ENCODE peak calls at places on chromosomes 3 and 15, in six cellular contexts. M, C, E, D, W and R are unnamed samples.

GRCh38 chr3:35659808-35660207 is 20.5 kb downstream of the ARPP21 start:
- DNase-seq in C (no peak), W (no peak), M (no peak), E (no peak), D (no peak), R (peak; percentile 2)

GRCh38 chr3:146505496-146505895 is 36.1 kb upstream of the PLSCR2 start:
- DNase-seq in M (peak; percentile 80), W (no peak), D (no peak), C (no peak), E (no peak), R (no peak)

GRCh38 chr3:179000144-179000543 is 71.5 kb downstream of the ZMAT3 start:
- DNase-seq in E (no peak), C (no peak), D (no peak), M (no peak), W (no peak), R (no peak)

GRCh38 chr15:59528429-59528828 is 83.2 kb upstream of the GCNT3 start:
- DNase-seq in M (no peak), D (no peak), W (no peak), C (no peak), E (no peak), R (no peak)

GRCh38 chr3:126423191-126424038 is 28.7 kb downstream of the CFAP100 start:
- DNase-seq in C (no peak), M (no peak), D (no peak), E (peak; percentile 20), W (peak; percentile 62), R (no peak)

GRCh38 chr3:134348524-134348923 is 25.7 kb downstream of the AMOTL2 start:
- DNase-seq in M (no peak), W (no peak), E (peak; percentile 65), D (no peak), C (no peak), R (no peak)

GRCh38 chr3:112303811-112304325 is 9.9 kb upstream of the SLC9C1 start:
- DNase-seq in M (peak; percentile 53), E (no peak), C (peak; percentile 36), W (no peak), D (no peak), R (no peak)

GRCh38 chr15:39581501-39582285 is 814 bp downstream of the THBS1 start:
- DNase-seq in W (no peak), M (peak; percentile 46), E (peak; percentile 65), D (no peak), C (no peak), R (peak; percentile 78)

GRCh38 chr15:36926422-36926815 is 173.9 kb downstream of the MEIS2 start:
- DNase-seq in M (no peak), D (no peak), E (no peak), C (no peak), W (no peak), R (no peak)

GRCh38 chr3:126107960-126108688 is 24.2 kb upstream of the SLC41A3 start:
- DNase-seq in C (peak; percentile 7), D (no peak), E (no peak), W (peak; percentile 70), M (no peak), R (no peak)

GRCh38 chr15:70095387-70096214 is 2.1 kb downstream of the TLE3 start:
- DNase-seq in C (peak; percentile 67), D (no peak), M (peak; percentile 27), E (peak; percentile 47), W (no peak), R (no peak)

GRCh38 chr3:67854663-67855062 is 200.3 kb upstream of the SUCLG2 start:
- DNase-seq in D (no peak), C (no peak), M (no peak), E (no peak), W (no peak), R (peak; percentile 3)

GRCh38 chr3:96843505-96844203 is 29.3 kb downstream of the EPHA6 start:
- DNase-seq in W (no peak), E (no peak), C (no peak), D (no peak), M (no peak), R (no peak)

GRCh38 chr3:178058629-178059028 is 477.6 kb upstream of the KCNMB2 start:
- DNase-seq in W (no peak), E (no peak), D (no peak), C (no peak), M (no peak), R (peak; percentile 31)

GRCh38 chr3:13069495-13069894 is 3.7 kb downstream of the IQSEC1 start:
- DNase-seq in M (no peak), D (peak; percentile 74), W (no peak), C (peak; percentile 77), E (no peak), R (no peak)

GRCh38 chr3:22977650-22978289 is 225.4 kb upstream of the UBE2E2 start:
- DNase-seq in C (no peak), W (no peak), D (no peak), E (no peak), M (no peak), R (no peak)

GRCh38 chr3:88057650-88058321 is 1.0 kb downstream of the CGGBP1 start:
- DNase-seq in M (peak; percentile 56), W (no peak), C (no peak), D (no peak), E (no peak), R (no peak)

GRCh38 chr3:171741377-171741776 is 68.9 kb downstream of the PLD1 start:
- DNase-seq in D (no peak), C (no peak), W (no peak), E (no peak), M (no peak), R (no peak)

GRCh38 chr3:176939022-176939817 is 258.1 kb downstream of the TBL1XR1 start:
- DNase-seq in E (peak; percentile 36), D (peak; percentile 25), W (no peak), M (peak; percentile 80), C (no peak), R (peak; percentile 67)

GRCh38 chr3:136984837-136985236 is 27.1 kb downstream of the IL20RB start:
- DNase-seq in C (no peak), D (no peak), E (peak; percentile 46), M (peak; percentile 66), W (no peak), R (no peak)

GRCh38 chr3:77038468-77038927 is 1.4 kb upstream of the ROBO2 start:
- DNase-seq in W (peak; percentile 90), E (peak; percentile 70), C (no peak), D (no peak), M (peak; percentile 67), R (peak; percentile 68)

GRCh38 chr15:59814409-59814808 is 125.3 kb upstream of the BNIP2 start:
- DNase-seq in E (no peak), C (no peak), M (no peak), D (no peak), W (no peak), R (no peak)

GRCh38 chr15:69760890-69761568 is 308.4 kb downstream of the RPLP1 start:
- DNase-seq in M (peak; percentile 97), E (peak; percentile 54), W (peak; percentile 87), D (peak; percentile 37), C (peak; percentile 60), R (peak; percentile 48)

GRCh38 chr3:168091299-168091852 is 4.3 kb downstream of the GOLIM4 start:
- DNase-seq in M (no peak), W (no peak), D (no peak), E (no peak), C (no peak), R (peak; percentile 17)

GRCh38 chr3:105729662-105730061 is 139.2 kb downstream of the CBLB start:
- DNase-seq in E (no peak), C (no peak), D (no peak), M (peak; percentile 8), W (no peak), R (no peak)

GRCh38 chr3:78571486-78571885 is 1196.3 kb downstream of the ROBO1 start:
- DNase-seq in M (no peak), W (no peak), D (no peak), C (no peak), E (no peak), R (no peak)

GRCh38 chr3:139106013-139106932 is 61.6 kb upstream of the PRR23C start:
- DNase-seq in M (no peak), D (no peak), W (no peak), E (no peak), C (no peak), R (peak; percentile 49)

GRCh38 chr3:81741214-81741613 is 20.2 kb downstream of the GBE1 start:
- DNase-seq in D (no peak), E (no peak), W (no peak), M (no peak), C (no peak), R (no peak)

GRCh38 chr3:126828306-126828705 is 124.3 kb downstream of the CHCHD6 start:
- DNase-seq in C (no peak), M (no peak), E (no peak), W (no peak), D (no peak), R (no peak)

GRCh38 chr3:181936774-181937173 is 225.0 kb downstream of the SOX2 start:
- DNase-seq in W (no peak), D (no peak), E (no peak), C (no peak), M (no peak), R (no peak)

GRCh38 chr15:80957976-80958375 is 31.6 kb downstream of the MESD start:
- DNase-seq in W (no peak), M (no peak), E (no peak), C (no peak), D (no peak), R (no peak)

GRCh38 chr15:51004103-51004536 is 90.6 kb downstream of the TNFAIP8L3 start:
- DNase-seq in M (no peak), C (no peak), E (no peak), D (no peak), W (no peak), R (no peak)

GRCh38 chr15:49865925-49866757 is 245.3 kb downstream of the DTWD1 start:
- DNase-seq in M (no peak), E (no peak), W (no peak), D (no peak), C (no peak), R (no peak)

GRCh38 chr15:38536201-38536676 is 28.4 kb downstream of the RASGRP1 start:
- DNase-seq in M (no peak), E (peak; percentile 31), D (no peak), C (no peak), W (no peak), R (no peak)

GRCh38 chr3:171049831-171050444 is 23.4 kb upstream of the SLC2A2 start:
- DNase-seq in D (peak; percentile 14), C (peak; percentile 17), E (peak; percentile 54), W (no peak), M (peak; percentile 67), R (peak; percentile 71)

GRCh38 chr15:22869856-22870255 is 31.4 kb downstream of the NIPA2 start:
- DNase-seq in E (no peak), M (no peak), C (no peak), W (no peak), D (no peak), R (no peak)
- TF ChIP-seq POLR2A in E (no peak), M (no peak), C (no peak), W (no peak), D (no peak), R (no peak)

GRCh38 chr15:71476823-71477222 is 333.5 kb upstream of the NR2E3 start:
- DNase-seq in W (no peak), E (no peak), D (no peak), M (no peak), C (no peak), R (no peak)
- TF ChIP-seq POLR2A in W (no peak), E (no peak), D (no peak), M (no peak), C (no peak), R (no peak)

GRCh38 chr3:47475570-47476329 is at the start of gene SCAP:
- DNase-seq in M (peak; percentile 85), C (peak; percentile 95), D (peak; percentile 91), E (peak; percentile 97), W (peak; percentile 92), R (peak; percentile 85)
- TF ChIP-seq POLR2A in M (peak; percentile 15), C (peak; percentile 31), D (no peak), E (no peak), W (no peak), R (no peak)

GRCh38 chr3:39154323-39155021 is 1.1 kb upstream of the CSRNP1 start:
- DNase-seq in D (no peak), E (no peak), C (no peak), W (no peak), M (no peak), R (peak; percentile 60)
- TF ChIP-seq POLR2A in D (no peak), E (no peak), C (no peak), W (no peak), M (no peak), R (no peak)